ENCODE peak calls at places on chromosome 20, in eight cellular contexts. One of them, this sample, is unnamed.

GRCh38 chr20:51116765-51117686 is 94.1 kb upstream of the KCNG1 start:
- DNase-seq in tibial nerve: no peak
- DNase-seq in IMR-90: peak; percentile 60
- DNase-seq in psoas muscle: no peak
- DNase-seq in prostate gland: no peak
- DNase-seq in PC-3: peak; percentile 51
- DNase-seq in effector memory CD4-positive, alpha-beta T cell: no peak
- DNase-seq in naive thymus-derived CD4-positive, alpha-beta T cell: no peak
- DNase-seq in this sample: no peak

GRCh38 chr20:50189681-50190250 is 864 bp upstream of the CEBPB start:
- DNase-seq in effector memory CD4-positive, alpha-beta T cell: peak; percentile 22
- DNase-seq in tibial nerve: no peak
- DNase-seq in IMR-90: no peak
- DNase-seq in naive thymus-derived CD4-positive, alpha-beta T cell: no peak
- DNase-seq in psoas muscle: peak; percentile 65
- DNase-seq in PC-3: peak; percentile 27
- DNase-seq in prostate gland: no peak
- DNase-seq in this sample: no peak

GRCh38 chr20:5056801-5057599 is 55.7 kb upstream of the SLC23A2 start:
- DNase-seq in naive thymus-derived CD4-positive, alpha-beta T cell: peak; percentile 61
- DNase-seq in psoas muscle: no peak
- DNase-seq in PC-3: peak; percentile 71
- DNase-seq in prostate gland: peak; percentile 7
- DNase-seq in effector memory CD4-positive, alpha-beta T cell: peak; percentile 43
- DNase-seq in tibial nerve: peak; percentile 35
- DNase-seq in IMR-90: peak; percentile 46
- DNase-seq in this sample: no peak

GRCh38 chr20:33828912-33829560 is 17.9 kb downstream of the CHMP4B start:
- DNase-seq in psoas muscle: no peak
- DNase-seq in PC-3: no peak
- DNase-seq in tibial nerve: no peak
- DNase-seq in naive thymus-derived CD4-positive, alpha-beta T cell: no peak
- DNase-seq in effector memory CD4-positive, alpha-beta T cell: no peak
- DNase-seq in prostate gland: no peak
- DNase-seq in IMR-90: peak; percentile 33
- DNase-seq in this sample: no peak

GRCh38 chr20:57819981-57820380 is 110.2 kb upstream of the PMEPA1 start:
- DNase-seq in naive thymus-derived CD4-positive, alpha-beta T cell: no peak
- DNase-seq in prostate gland: no peak
- DNase-seq in IMR-90: no peak
- DNase-seq in tibial nerve: no peak
- DNase-seq in psoas muscle: no peak
- DNase-seq in effector memory CD4-positive, alpha-beta T cell: no peak
- DNase-seq in PC-3: no peak
- DNase-seq in this sample: no peak

GRCh38 chr20:25750765-25751696 is 54.4 kb upstream of the ZNF337 start:
- DNase-seq in naive thymus-derived CD4-positive, alpha-beta T cell: peak; percentile 58
- DNase-seq in PC-3: peak; percentile 61
- DNase-seq in prostate gland: no peak
- DNase-seq in effector memory CD4-positive, alpha-beta T cell: peak; percentile 53
- DNase-seq in tibial nerve: no peak
- DNase-seq in IMR-90: peak; percentile 28
- DNase-seq in psoas muscle: peak; percentile 30
- DNase-seq in this sample: no peak

GRCh38 chr20:12175538-12175937 is 257.8 kb downstream of the BTBD3 start:
- DNase-seq in psoas muscle: no peak
- DNase-seq in tibial nerve: no peak
- DNase-seq in prostate gland: no peak
- DNase-seq in effector memory CD4-positive, alpha-beta T cell: no peak
- DNase-seq in PC-3: no peak
- DNase-seq in naive thymus-derived CD4-positive, alpha-beta T cell: no peak
- DNase-seq in IMR-90: no peak
- DNase-seq in this sample: no peak

GRCh38 chr20:38888059-38888831 is 38.0 kb upstream of the FAM83D start:
- DNase-seq in prostate gland: no peak
- DNase-seq in tibial nerve: no peak
- DNase-seq in effector memory CD4-positive, alpha-beta T cell: no peak
- DNase-seq in IMR-90: no peak
- DNase-seq in PC-3: no peak
- DNase-seq in psoas muscle: no peak
- DNase-seq in naive thymus-derived CD4-positive, alpha-beta T cell: no peak
- DNase-seq in this sample: no peak

GRCh38 chr20:23826541-23827018 is at the start of gene CST2:
- DNase-seq in prostate gland: no peak
- DNase-seq in IMR-90: no peak
- DNase-seq in PC-3: peak; percentile 56
- DNase-seq in effector memory CD4-positive, alpha-beta T cell: no peak
- DNase-seq in psoas muscle: no peak
- DNase-seq in tibial nerve: no peak
- DNase-seq in naive thymus-derived CD4-positive, alpha-beta T cell: no peak
- DNase-seq in this sample: no peak

GRCh38 chr20:33604084-33604990 is 57.8 kb upstream of the C20orf144 start:
- DNase-seq in naive thymus-derived CD4-positive, alpha-beta T cell: no peak
- DNase-seq in prostate gland: no peak
- DNase-seq in psoas muscle: no peak
- DNase-seq in effector memory CD4-positive, alpha-beta T cell: no peak
- DNase-seq in PC-3: no peak
- DNase-seq in tibial nerve: no peak
- DNase-seq in IMR-90: no peak
- DNase-seq in this sample: no peak

GRCh38 chr20:25389381-25389857 is 1.2 kb downstream of the ABHD12 start:
- DNase-seq in tibial nerve: no peak
- DNase-seq in effector memory CD4-positive, alpha-beta T cell: no peak
- DNase-seq in PC-3: peak; percentile 37
- DNase-seq in IMR-90: peak; percentile 57
- DNase-seq in prostate gland: no peak
- DNase-seq in psoas muscle: no peak
- DNase-seq in naive thymus-derived CD4-positive, alpha-beta T cell: no peak
- DNase-seq in this sample: no peak

GRCh38 chr20:1242530-1242929 is 16.7 kb downstream of the RAD21L1 start:
- DNase-seq in psoas muscle: no peak
- DNase-seq in PC-3: peak; percentile 86
- DNase-seq in naive thymus-derived CD4-positive, alpha-beta T cell: no peak
- DNase-seq in IMR-90: peak; percentile 93
- DNase-seq in effector memory CD4-positive, alpha-beta T cell: no peak
- DNase-seq in prostate gland: no peak
- DNase-seq in tibial nerve: no peak
- DNase-seq in this sample: no peak

GRCh38 chr20:58014628-58015315 is 213.7 kb downstream of the ANKRD60 start:
- DNase-seq in effector memory CD4-positive, alpha-beta T cell: no peak
- DNase-seq in prostate gland: no peak
- DNase-seq in psoas muscle: no peak
- DNase-seq in tibial nerve: no peak
- DNase-seq in naive thymus-derived CD4-positive, alpha-beta T cell: no peak
- DNase-seq in IMR-90: no peak
- DNase-seq in PC-3: peak; percentile 98
- DNase-seq in this sample: no peak

GRCh38 chr20:4813839-4814695 is 92.4 kb downstream of the PRND start:
- DNase-seq in prostate gland: no peak
- DNase-seq in tibial nerve: peak; percentile 56
- DNase-seq in IMR-90: no peak
- DNase-seq in PC-3: peak; percentile 36
- DNase-seq in effector memory CD4-positive, alpha-beta T cell: peak; percentile 61
- DNase-seq in psoas muscle: no peak
- DNase-seq in naive thymus-derived CD4-positive, alpha-beta T cell: peak; percentile 68
- DNase-seq in this sample: peak; percentile 31

GRCh38 chr20:43446361-43446879 is 11.3 kb upstream of the SRSF6 start:
- DNase-seq in prostate gland: no peak
- DNase-seq in IMR-90: no peak
- DNase-seq in psoas muscle: no peak
- DNase-seq in PC-3: no peak
- DNase-seq in naive thymus-derived CD4-positive, alpha-beta T cell: no peak
- DNase-seq in effector memory CD4-positive, alpha-beta T cell: no peak
- DNase-seq in tibial nerve: no peak
- DNase-seq in this sample: no peak

GRCh38 chr20:47305667-47306066 is 50.8 kb downstream of the ZMYND8 start:
- DNase-seq in tibial nerve: no peak
- DNase-seq in naive thymus-derived CD4-positive, alpha-beta T cell: no peak
- DNase-seq in prostate gland: no peak
- DNase-seq in effector memory CD4-positive, alpha-beta T cell: no peak
- DNase-seq in IMR-90: peak; percentile 67
- DNase-seq in psoas muscle: no peak
- DNase-seq in PC-3: no peak
- DNase-seq in this sample: no peak

GRCh38 chr20:41174782-41175181 is 37.4 kb downstream of the PLCG1 start:
- DNase-seq in IMR-90: peak; percentile 34
- DNase-seq in naive thymus-derived CD4-positive, alpha-beta T cell: peak; percentile 10
- DNase-seq in psoas muscle: no peak
- DNase-seq in prostate gland: peak; percentile 3
- DNase-seq in PC-3: no peak
- DNase-seq in tibial nerve: no peak
- DNase-seq in effector memory CD4-positive, alpha-beta T cell: no peak
- DNase-seq in this sample: no peak

GRCh38 chr20:53658327-53658726 is 64.7 kb upstream of the ZNF217 start:
- DNase-seq in psoas muscle: no peak
- DNase-seq in PC-3: no peak
- DNase-seq in IMR-90: no peak
- DNase-seq in naive thymus-derived CD4-positive, alpha-beta T cell: no peak
- DNase-seq in tibial nerve: no peak
- DNase-seq in effector memory CD4-positive, alpha-beta T cell: no peak
- DNase-seq in prostate gland: no peak
- DNase-seq in this sample: no peak

GRCh38 chr20:53660078-53660909 is 66.7 kb upstream of the ZNF217 start:
- DNase-seq in tibial nerve: no peak
- DNase-seq in naive thymus-derived CD4-positive, alpha-beta T cell: peak; percentile 44
- DNase-seq in IMR-90: peak; percentile 17
- DNase-seq in PC-3: no peak
- DNase-seq in prostate gland: no peak
- DNase-seq in effector memory CD4-positive, alpha-beta T cell: peak; percentile 4
- DNase-seq in psoas muscle: peak; percentile 19
- DNase-seq in this sample: no peak

GRCh38 chr20:53657732-53658131 is 64.1 kb upstream of the ZNF217 start:
- DNase-seq in tibial nerve: no peak
- DNase-seq in effector memory CD4-positive, alpha-beta T cell: no peak
- DNase-seq in prostate gland: no peak
- DNase-seq in naive thymus-derived CD4-positive, alpha-beta T cell: no peak
- DNase-seq in PC-3: no peak
- DNase-seq in psoas muscle: no peak
- DNase-seq in IMR-90: no peak
- DNase-seq in this sample: no peak

GRCh38 chr20:53657289-53657678 is 63.6 kb upstream of the ZNF217 start:
- DNase-seq in effector memory CD4-positive, alpha-beta T cell: no peak
- DNase-seq in tibial nerve: no peak
- DNase-seq in psoas muscle: no peak
- DNase-seq in prostate gland: no peak
- DNase-seq in PC-3: no peak
- DNase-seq in IMR-90: no peak
- DNase-seq in naive thymus-derived CD4-positive, alpha-beta T cell: no peak
- DNase-seq in this sample: no peak

GRCh38 chr20:53658973-53659372 is 65.3 kb upstream of the ZNF217 start:
- DNase-seq in prostate gland: no peak
- DNase-seq in psoas muscle: no peak
- DNase-seq in naive thymus-derived CD4-positive, alpha-beta T cell: no peak
- DNase-seq in effector memory CD4-positive, alpha-beta T cell: no peak
- DNase-seq in tibial nerve: no peak
- DNase-seq in IMR-90: no peak
- DNase-seq in PC-3: no peak
- DNase-seq in this sample: no peak
- H3K27ac ChIP-seq in prostate gland: no peak overlapping the region
- H3K27ac ChIP-seq in psoas muscle: no peak overlapping the region
- H3K27ac ChIP-seq in naive thymus-derived CD4-positive, alpha-beta T cell: no peak overlapping the region
- H3K27ac ChIP-seq in effector memory CD4-positive, alpha-beta T cell: no peak overlapping the region
- H3K27ac ChIP-seq in tibial nerve: no peak overlapping the region
- H3K27ac ChIP-seq in IMR-90: no peak overlapping the region
- H3K27ac ChIP-seq in PC-3: no peak overlapping the region
- H3K27ac ChIP-seq in this sample: no peak overlapping the region

GRCh38 chr20:45407783-45408645 is at the start of gene DBNDD2:
- DNase-seq in tibial nerve: no peak
- DNase-seq in naive thymus-derived CD4-positive, alpha-beta T cell: no peak
- DNase-seq in IMR-90: no peak
- DNase-seq in PC-3: no peak
- DNase-seq in psoas muscle: no peak
- DNase-seq in prostate gland: no peak
- DNase-seq in effector memory CD4-positive, alpha-beta T cell: no peak
- DNase-seq in this sample: no peak
- H3K4me3 ChIP-seq in tibial nerve: peak within 1 kb of the TSS; percentile 98
- H3K4me3 ChIP-seq in naive thymus-derived CD4-positive, alpha-beta T cell: peak within 1 kb of the TSS; percentile 71
- H3K4me3 ChIP-seq in IMR-90: peak within 1 kb of the TSS; percentile 63
- H3K4me3 ChIP-seq in PC-3: no peak within 1 kb of the TSS
- H3K4me3 ChIP-seq in psoas muscle: peak within 1 kb of the TSS; percentile 99
- H3K4me3 ChIP-seq in prostate gland: peak within 1 kb of the TSS; percentile 87
- H3K4me3 ChIP-seq in effector memory CD4-positive, alpha-beta T cell: peak within 1 kb of the TSS; percentile 88
- H3K4me3 ChIP-seq in this sample: peak within 1 kb of the TSS; percentile 88

GRCh38 chr20:37596890-37597539 is 69.3 kb upstream of the BLCAP start:
- DNase-seq in PC-3: no peak
- DNase-seq in prostate gland: no peak
- DNase-seq in psoas muscle: no peak
- DNase-seq in IMR-90: no peak
- DNase-seq in effector memory CD4-positive, alpha-beta T cell: no peak
- DNase-seq in naive thymus-derived CD4-positive, alpha-beta T cell: no peak
- DNase-seq in tibial nerve: no peak
- DNase-seq in this sample: no peak

GRCh38 chr20:37596168-37596567 is 68.5 kb upstream of the BLCAP start:
- DNase-seq in PC-3: no peak
- DNase-seq in tibial nerve: no peak
- DNase-seq in effector memory CD4-positive, alpha-beta T cell: no peak
- DNase-seq in prostate gland: no peak
- DNase-seq in naive thymus-derived CD4-positive, alpha-beta T cell: no peak
- DNase-seq in psoas muscle: no peak
- DNase-seq in IMR-90: no peak
- DNase-seq in this sample: no peak

GRCh38 chr20:37600486-37600885 is 72.8 kb upstream of the BLCAP start:
- DNase-seq in psoas muscle: no peak
- DNase-seq in effector memory CD4-positive, alpha-beta T cell: no peak
- DNase-seq in prostate gland: no peak
- DNase-seq in PC-3: no peak
- DNase-seq in IMR-90: no peak
- DNase-seq in naive thymus-derived CD4-positive, alpha-beta T cell: no peak
- DNase-seq in tibial nerve: no peak
- DNase-seq in this sample: no peak

GRCh38 chr20:37598101-37598530 is 70.4 kb upstream of the BLCAP start:
- DNase-seq in effector memory CD4-positive, alpha-beta T cell: no peak
- DNase-seq in naive thymus-derived CD4-positive, alpha-beta T cell: no peak
- DNase-seq in IMR-90: no peak
- DNase-seq in psoas muscle: no peak
- DNase-seq in prostate gland: no peak
- DNase-seq in tibial nerve: no peak
- DNase-seq in PC-3: no peak
- DNase-seq in this sample: no peak

GRCh38 chr20:37598611-37599342 is 71.1 kb upstream of the BLCAP start:
- DNase-seq in prostate gland: no peak
- DNase-seq in effector memory CD4-positive, alpha-beta T cell: no peak
- DNase-seq in tibial nerve: no peak
- DNase-seq in PC-3: no peak
- DNase-seq in naive thymus-derived CD4-positive, alpha-beta T cell: no peak
- DNase-seq in IMR-90: no peak
- DNase-seq in psoas muscle: no peak
- DNase-seq in this sample: no peak
- H3K27me3 ChIP-seq in prostate gland: peaks cover 3% of the 10 kb centered on the region
- H3K27me3 ChIP-seq in effector memory CD4-positive, alpha-beta T cell: peaks cover 3% of the 10 kb centered on the region
- H3K27me3 ChIP-seq in tibial nerve: peaks cover 28% of the 10 kb centered on the region
- H3K27me3 ChIP-seq in PC-3: peaks cover 50% of the 10 kb centered on the region
- H3K27me3 ChIP-seq in naive thymus-derived CD4-positive, alpha-beta T cell: no peaks in the 10 kb centered on the region
- H3K27me3 ChIP-seq in IMR-90: peaks cover 33% of the 10 kb centered on the region
- H3K27me3 ChIP-seq in psoas muscle: peaks cover 5% of the 10 kb centered on the region
- H3K27me3 ChIP-seq in this sample: peaks cover 61% of the 10 kb centered on the region

DNA sequence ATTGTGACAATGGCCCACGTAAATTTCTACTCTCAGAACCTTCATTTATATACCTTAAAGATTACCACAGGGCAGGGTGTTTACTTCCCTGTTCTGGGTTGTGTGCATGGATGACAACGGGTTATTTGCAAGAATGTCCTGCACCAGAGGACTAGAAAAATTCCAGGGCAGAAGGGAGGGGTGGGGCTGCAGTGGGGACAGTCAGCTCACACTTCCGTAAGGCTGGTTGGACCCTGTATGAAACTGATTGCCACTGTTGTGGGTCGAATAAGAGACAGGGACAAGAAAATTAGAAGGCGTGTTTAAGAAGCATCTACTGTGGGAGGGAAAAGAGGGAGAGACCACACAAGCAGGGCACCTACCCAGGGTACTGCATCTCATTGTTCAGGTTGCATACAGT is 96.5 kb downstream of the SNAP25 start:
- DNase-seq in psoas muscle: no peak
- DNase-seq in IMR-90: no peak
- DNase-seq in naive thymus-derived CD4-positive, alpha-beta T cell: no peak
- DNase-seq in PC-3: no peak
- DNase-seq in prostate gland: no peak
- DNase-seq in effector memory CD4-positive, alpha-beta T cell: no peak
- DNase-seq in tibial nerve: no peak
- DNase-seq in this sample: no peak
- H3K27ac ChIP-seq in psoas muscle: no peak overlapping the region
- H3K27ac ChIP-seq in IMR-90: no peak overlapping the region
- H3K27ac ChIP-seq in naive thymus-derived CD4-positive, alpha-beta T cell: no peak overlapping the region
- H3K27ac ChIP-seq in PC-3: no peak overlapping the region
- H3K27ac ChIP-seq in prostate gland: no peak overlapping the region
- H3K27ac ChIP-seq in effector memory CD4-positive, alpha-beta T cell: no peak overlapping the region
- H3K27ac ChIP-seq in tibial nerve: no peak overlapping the region
- H3K27ac ChIP-seq in this sample: no peak overlapping the region

This sample was measured in esophagus squamous epithelium.